ENCODE peak calls at places on chromosomes 5 and 9, in ten cellular contexts. One of them, this sample, is unnamed.
A peak's percentile ranks its signal among the peaks of the same experiment; 100 is the strongest.

GRCh38 chr9:92808726-92809451 is 44.3 kb upstream of the BICD2 start:
- DNase-seq in NCI-H2029: peak; percentile 75
- DNase-seq in GF-D8: no peak
- DNase-seq in choroid plexus epithelial cell: peak; percentile 79
- DNase-seq in neural progenitor cell: peak; percentile 92
- DNase-seq in kidney epithelial cell: peak; percentile 12
- DNase-seq in CD8-positive, alpha-beta memory T cell: peak; percentile 52
- DNase-seq in esophagus squamous epithelium: no peak
- DNase-seq in activated T-helper 1 cell treated with Interleukin-2 at 50 U/mL for 16 hours: peak; percentile 20
- DNase-seq in anterior cingulate cortex: peak; percentile 33
- DNase-seq in this sample: peak; percentile 44

GRCh38 chr9:129930743-129931142 is 95.5 kb downstream of the USP20 start:
- DNase-seq in neural progenitor cell: no peak
- DNase-seq in esophagus squamous epithelium: no peak
- DNase-seq in CD8-positive, alpha-beta memory T cell: no peak
- DNase-seq in choroid plexus epithelial cell: no peak
- DNase-seq in activated T-helper 1 cell treated with Interleukin-2 at 50 U/mL for 16 hours: no peak
- DNase-seq in GF-D8: no peak
- DNase-seq in kidney epithelial cell: no peak
- DNase-seq in NCI-H2029: no peak
- DNase-seq in anterior cingulate cortex: no peak
- DNase-seq in this sample: no peak

GRCh38 chr5:141135030-141135717 is at the start of gene PCDHB5:
- DNase-seq in GF-D8: no peak
- DNase-seq in kidney epithelial cell: no peak
- DNase-seq in choroid plexus epithelial cell: peak; percentile 1
- DNase-seq in NCI-H2029: no peak
- DNase-seq in anterior cingulate cortex: no peak
- DNase-seq in CD8-positive, alpha-beta memory T cell: peak; percentile 3
- DNase-seq in esophagus squamous epithelium: no peak
- DNase-seq in activated T-helper 1 cell treated with Interleukin-2 at 50 U/mL for 16 hours: no peak
- DNase-seq in neural progenitor cell: peak; percentile 54
- DNase-seq in this sample: no peak

GRCh38 chr9:89787595-89787994 is 182.8 kb downstream of the GADD45G start:
- DNase-seq in CD8-positive, alpha-beta memory T cell: no peak
- DNase-seq in NCI-H2029: no peak
- DNase-seq in GF-D8: no peak
- DNase-seq in kidney epithelial cell: no peak
- DNase-seq in choroid plexus epithelial cell: no peak
- DNase-seq in esophagus squamous epithelium: no peak
- DNase-seq in anterior cingulate cortex: no peak
- DNase-seq in neural progenitor cell: no peak
- DNase-seq in activated T-helper 1 cell treated with Interleukin-2 at 50 U/mL for 16 hours: no peak
- DNase-seq in this sample: no peak

GRCh38 chr5:157998021-157998504 is 139.1 kb upstream of the CLINT1 start:
- DNase-seq in esophagus squamous epithelium: no peak
- DNase-seq in choroid plexus epithelial cell: peak; percentile 45
- DNase-seq in NCI-H2029: no peak
- DNase-seq in kidney epithelial cell: no peak
- DNase-seq in activated T-helper 1 cell treated with Interleukin-2 at 50 U/mL for 16 hours: no peak
- DNase-seq in anterior cingulate cortex: no peak
- DNase-seq in neural progenitor cell: no peak
- DNase-seq in GF-D8: no peak
- DNase-seq in CD8-positive, alpha-beta memory T cell: no peak
- DNase-seq in this sample: no peak

GRCh38 chr5:181044093-181044599 is 4.1 kb downstream of the BTNL9 start:
- DNase-seq in kidney epithelial cell: no peak
- DNase-seq in anterior cingulate cortex: no peak
- DNase-seq in neural progenitor cell: no peak
- DNase-seq in GF-D8: no peak
- DNase-seq in NCI-H2029: no peak
- DNase-seq in activated T-helper 1 cell treated with Interleukin-2 at 50 U/mL for 16 hours: no peak
- DNase-seq in esophagus squamous epithelium: no peak
- DNase-seq in choroid plexus epithelial cell: no peak
- DNase-seq in CD8-positive, alpha-beta memory T cell: no peak
- DNase-seq in this sample: no peak

GRCh38 chr5:1036504-1037122 is 28.0 kb downstream of the NKD2 start:
- DNase-seq in kidney epithelial cell: no peak
- DNase-seq in choroid plexus epithelial cell: no peak
- DNase-seq in neural progenitor cell: no peak
- DNase-seq in GF-D8: no peak
- DNase-seq in activated T-helper 1 cell treated with Interleukin-2 at 50 U/mL for 16 hours: no peak
- DNase-seq in esophagus squamous epithelium: no peak
- DNase-seq in anterior cingulate cortex: no peak
- DNase-seq in NCI-H2029: no peak
- DNase-seq in CD8-positive, alpha-beta memory T cell: no peak
- DNase-seq in this sample: no peak

GRCh38 chr5:164475339-164475977 is 970.0 kb downstream of the MAT2B start:
- DNase-seq in choroid plexus epithelial cell: peak; percentile 65
- DNase-seq in GF-D8: no peak
- DNase-seq in anterior cingulate cortex: no peak
- DNase-seq in kidney epithelial cell: no peak
- DNase-seq in neural progenitor cell: peak; percentile 13
- DNase-seq in activated T-helper 1 cell treated with Interleukin-2 at 50 U/mL for 16 hours: no peak
- DNase-seq in CD8-positive, alpha-beta memory T cell: no peak
- DNase-seq in NCI-H2029: no peak
- DNase-seq in esophagus squamous epithelium: no peak
- DNase-seq in this sample: no peak

GRCh38 chr5:170353011-170353890 is 35.9 kb downstream of the KCNMB1 start:
- DNase-seq in choroid plexus epithelial cell: peak; percentile 15
- DNase-seq in esophagus squamous epithelium: no peak
- DNase-seq in CD8-positive, alpha-beta memory T cell: no peak
- DNase-seq in neural progenitor cell: peak; percentile 48
- DNase-seq in NCI-H2029: no peak
- DNase-seq in kidney epithelial cell: no peak
- DNase-seq in GF-D8: peak; percentile 48
- DNase-seq in activated T-helper 1 cell treated with Interleukin-2 at 50 U/mL for 16 hours: no peak
- DNase-seq in anterior cingulate cortex: no peak
- DNase-seq in this sample: no peak